ENCODE peak calls at places on chromosome 13, in four cellular contexts. One of them, this sample, is unnamed.

GRCh38 chr13:42477588-42478190 is 96.3 kb upstream of the TNFSF11 start:
- DNase-seq in HepG2: no peak
- DNase-seq in K562: no peak
- DNase-seq in GM12878: no peak
- DNase-seq in this sample: no peak

GRCh38 chr13:26482451-26483197 is 74.9 kb upstream of the WASF3 start:
- DNase-seq in GM12878: peak; percentile 23
- DNase-seq in HepG2: peak; percentile 61
- DNase-seq in K562: peak; percentile 66
- DNase-seq in this sample: peak; percentile 72

GRCh38 chr13:41496420-41497234 is 39.3 kb downstream of the RGCC start:
- DNase-seq in GM12878: no peak
- DNase-seq in K562: no peak
- DNase-seq in HepG2: no peak
- DNase-seq in this sample: no peak

GRCh38 chr13:94239135-94239534 is 240.3 kb downstream of the DCT start:
- DNase-seq in HepG2: no peak
- DNase-seq in GM12878: no peak
- DNase-seq in K562: no peak
- DNase-seq in this sample: no peak

GRCh38 chr13:113597386-113598080 is 13.0 kb downstream of the TFDP1 start:
- DNase-seq in K562: no peak
- DNase-seq in HepG2: no peak
- DNase-seq in GM12878: no peak
- DNase-seq in this sample: no peak

GRCh38 chr13:29954082-29955043 is 103.9 kb upstream of the UBL3 start:
- DNase-seq in GM12878: no peak
- DNase-seq in K562: no peak
- DNase-seq in HepG2: no peak
- DNase-seq in this sample: no peak

GRCh38 chr13:104976964-104977363 is 1558.5 kb downstream of the EFNB2 start:
- DNase-seq in GM12878: no peak
- DNase-seq in K562: no peak
- DNase-seq in HepG2: no peak
- DNase-seq in this sample: no peak

GRCh38 chr13:99380402-99380801 is 73.2 kb upstream of the GPR183 start:
- DNase-seq in HepG2: no peak
- DNase-seq in GM12878: no peak
- DNase-seq in K562: no peak
- DNase-seq in this sample: no peak

GRCh38 chr13:79287994-79288795 is 117.9 kb downstream of the RBM26 start:
- DNase-seq in HepG2: no peak
- DNase-seq in K562: no peak
- DNase-seq in GM12878: no peak
- DNase-seq in this sample: no peak

GRCh38 chr13:34748078-34748477 is 194.0 kb upstream of the NBEA start:
- DNase-seq in K562: no peak
- DNase-seq in HepG2: no peak
- DNase-seq in GM12878: no peak
- DNase-seq in this sample: no peak

GRCh38 chr13:35954207-35954560 is 177.0 kb downstream of the DCLK1 start:
- DNase-seq in HepG2: no peak
- DNase-seq in GM12878: no peak
- DNase-seq in K562: no peak
- DNase-seq in this sample: no peak

GRCh38 chr13:24899601-24900000 is 135.6 kb downstream of the RNF17 start:
- DNase-seq in GM12878: no peak
- DNase-seq in K562: no peak
- DNase-seq in HepG2: no peak
- DNase-seq in this sample: no peak

GRCh38 chr13:95438297-95438696 is 114.2 kb upstream of the CLDN10 start:
- DNase-seq in K562: no peak
- DNase-seq in HepG2: no peak
- DNase-seq in GM12878: no peak
- DNase-seq in this sample: no peak

GRCh38 chr13:111093634-111094033 is 21.5 kb upstream of the ARHGEF7 start:
- DNase-seq in K562: no peak
- DNase-seq in HepG2: no peak
- DNase-seq in GM12878: no peak
- DNase-seq in this sample: no peak

GRCh38 chr13:50485979-50486935 is 357.2 kb downstream of the DLEU7 start:
- DNase-seq in GM12878: no peak
- DNase-seq in K562: no peak
- DNase-seq in HepG2: no peak
- DNase-seq in this sample: no peak

GRCh38 chr13:21683034-21683733 is 12.3 kb downstream of the FGF9 start:
- DNase-seq in GM12878: no peak
- DNase-seq in HepG2: no peak
- DNase-seq in K562: no peak
- DNase-seq in this sample: no peak

GRCh38 chr13:43284162-43284561 is 260.8 kb downstream of the DNAJC15 start:
- DNase-seq in K562: no peak
- DNase-seq in HepG2: no peak
- DNase-seq in GM12878: no peak
- DNase-seq in this sample: no peak

GRCh38 chr13:59356607-59357006 is 807.1 kb downstream of the DIAPH3 start:
- DNase-seq in K562: no peak
- DNase-seq in GM12878: no peak
- DNase-seq in HepG2: no peak
- DNase-seq in this sample: no peak

GRCh38 chr13:97226013-97226412 is 3.9 kb downstream of the MBNL2 start:
- DNase-seq in K562: no peak
- DNase-seq in HepG2: no peak
- DNase-seq in GM12878: no peak
- DNase-seq in this sample: no peak

GRCh38 chr13:21033866-21034601 is 27.4 kb downstream of the LATS2 start:
- DNase-seq in HepG2: no peak
- DNase-seq in GM12878: no peak
- DNase-seq in K562: no peak
- DNase-seq in this sample: no peak

GRCh38 chr13:30088312-30088855 is 219.0 kb downstream of the KATNAL1 start:
- DNase-seq in K562: no peak
- DNase-seq in HepG2: no peak
- DNase-seq in GM12878: no peak
- DNase-seq in this sample: no peak

GRCh38 chr13:51822106-51822840 is 18.3 kb upstream of the DHRS12 start:
- DNase-seq in K562: no peak
- DNase-seq in GM12878: no peak
- DNase-seq in HepG2: no peak
- DNase-seq in this sample: no peak

GRCh38 chr13:25971499-25972145 is 80.2 kb downstream of the SHISA2 start:
- DNase-seq in K562: no peak
- DNase-seq in GM12878: no peak
- DNase-seq in HepG2: no peak
- DNase-seq in this sample: no peak

GRCh38 chr13:93066187-93066586 is 160.4 kb upstream of the GPC6 start:
- DNase-seq in GM12878: no peak
- DNase-seq in K562: no peak
- DNase-seq in HepG2: no peak
- DNase-seq in this sample: no peak

GRCh38 chr13:85541476-85541875 is 257.7 kb downstream of the SLITRK6 start:
- DNase-seq in K562: no peak
- DNase-seq in GM12878: no peak
- DNase-seq in HepG2: no peak
- DNase-seq in this sample: no peak

GRCh38 chr13:26010487-26011207 is 41.2 kb downstream of the SHISA2 start:
- DNase-seq in GM12878: no peak
- DNase-seq in HepG2: no peak
- DNase-seq in K562: no peak
- DNase-seq in this sample: no peak

GRCh38 chr13:103283451-103283820 is 217.2 kb upstream of the SLC10A2 start:
- DNase-seq in GM12878: no peak
- DNase-seq in HepG2: no peak
- DNase-seq in K562: no peak
- DNase-seq in this sample: no peak

GRCh38 chr13:21625366-21625765 is 21.4 kb upstream of the MICU2 start:
- DNase-seq in GM12878: no peak
- DNase-seq in K562: no peak
- DNase-seq in HepG2: peak; percentile 61
- DNase-seq in this sample: peak; percentile 21

DNA sequence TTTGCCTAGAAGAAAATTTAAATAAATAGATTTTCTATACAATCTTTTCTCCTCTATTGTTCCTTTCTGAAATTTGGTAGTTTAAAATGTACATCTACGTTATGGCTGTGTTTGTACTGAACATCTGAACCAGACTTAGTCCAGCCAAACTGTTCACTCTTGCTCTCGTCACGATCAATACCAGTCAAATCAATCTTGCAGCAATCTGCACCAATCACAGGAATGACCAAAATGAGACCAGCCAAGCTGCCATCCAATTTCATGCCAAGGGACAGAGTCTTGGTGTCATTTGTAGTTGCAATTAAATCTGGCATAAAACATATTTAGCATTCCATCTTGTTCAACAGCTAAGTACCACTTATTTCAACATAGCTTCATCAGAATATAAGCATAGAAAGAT is 156.6 kb downstream of the IRS2 start:
- DNase-seq in K562: no peak
- DNase-seq in HepG2: no peak
- DNase-seq in GM12878: no peak
- DNase-seq in this sample: no peak
- TF ChIP-seq SP1 in K562: no peak
- TF ChIP-seq SP1 in HepG2: no peak
- TF ChIP-seq SP1 in GM12878: no peak
- TF ChIP-seq SP1 in this sample: no peak

GRCh38 chr13:28586585-28587540 is 72.1 kb upstream of the POMP start:
- DNase-seq in GM12878: no peak
- DNase-seq in HepG2: no peak
- DNase-seq in K562: no peak
- DNase-seq in this sample: no peak
- TF ChIP-seq TARDBP in GM12878: no peak
- TF ChIP-seq TARDBP in HepG2: no peak
- TF ChIP-seq TARDBP in K562: no peak
- TF ChIP-seq TARDBP in this sample: no peak

DNA sequence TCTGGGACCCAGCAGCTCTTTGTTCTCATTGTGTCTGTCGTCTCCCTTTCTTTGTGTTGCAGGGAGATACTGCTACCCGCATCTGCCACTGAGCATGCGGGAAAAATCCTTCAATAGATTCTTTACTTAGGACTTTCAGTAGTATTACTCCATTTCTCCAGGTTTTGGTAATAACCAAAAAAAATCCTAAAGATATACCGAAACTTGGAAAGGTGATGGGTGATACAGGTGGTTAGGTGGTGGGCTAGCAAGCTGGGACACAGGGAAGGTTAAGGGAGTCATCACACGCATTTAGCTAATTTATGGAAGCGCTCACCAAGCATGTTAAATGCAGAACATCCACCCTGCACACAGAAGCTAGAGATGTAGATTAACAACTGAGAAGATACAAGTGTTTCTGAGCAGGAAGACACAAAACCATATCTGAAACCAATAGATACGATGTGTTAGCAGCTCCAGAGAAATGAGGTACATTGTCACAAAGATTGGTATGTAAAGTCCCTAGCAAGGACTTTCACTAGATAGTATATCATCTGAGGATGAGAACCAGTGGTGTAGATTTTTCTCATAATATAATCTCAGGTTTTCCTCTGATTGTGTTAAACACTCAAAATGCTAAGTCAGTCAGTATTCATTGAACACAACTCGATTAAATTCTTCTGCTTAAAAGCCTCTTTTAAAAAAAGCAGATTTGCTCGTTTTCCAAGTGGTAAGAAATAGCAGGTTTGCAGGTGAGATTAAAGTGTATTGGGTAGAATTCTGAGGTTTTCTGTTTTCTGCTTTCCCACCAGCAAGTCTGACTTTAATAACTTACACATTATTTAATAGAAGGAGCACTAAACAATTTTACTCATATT is 1.3 kb upstream of the SLAIN1 start:
- DNase-seq in HepG2: no peak
- DNase-seq in GM12878: no peak
- DNase-seq in K562: no peak
- DNase-seq in this sample: no peak
- TF ChIP-seq SP1 in HepG2: no peak
- TF ChIP-seq SP1 in GM12878: no peak
- TF ChIP-seq SP1 in K562: no peak
- TF ChIP-seq SP1 in this sample: no peak

GRCh38 chr13:28753208-28753892 is 34.6 kb upstream of the SLC46A3 start:
- DNase-seq in K562: no peak
- DNase-seq in HepG2: peak; percentile 75
- DNase-seq in GM12878: no peak
- DNase-seq in this sample: peak; percentile 24
- TF ChIP-seq TARDBP in K562: no peak
- TF ChIP-seq TARDBP in HepG2: no peak
- TF ChIP-seq TARDBP in GM12878: no peak
- TF ChIP-seq TARDBP in this sample: no peak

GRCh38 chr13:31240921-31241320 is 41.1 kb downstream of the B3GLCT start:
- DNase-seq in HepG2: no peak
- DNase-seq in K562: no peak
- DNase-seq in GM12878: no peak
- DNase-seq in this sample: no peak
- TF ChIP-seq SP1 in HepG2: no peak
- TF ChIP-seq SP1 in K562: no peak
- TF ChIP-seq SP1 in GM12878: no peak
- TF ChIP-seq SP1 in this sample: no peak

GRCh38 chr13:49410477-49410876 is 33.4 kb downstream of the CAB39L start:
- DNase-seq in K562: no peak
- DNase-seq in GM12878: no peak
- DNase-seq in HepG2: no peak
- DNase-seq in this sample: no peak

GRCh38 chr13:49404621-49405020 is 39.2 kb downstream of the CAB39L start:
- DNase-seq in K562: no peak
- DNase-seq in HepG2: no peak
- DNase-seq in GM12878: no peak
- DNase-seq in this sample: no peak

GRCh38 chr13:49409008-49409407 is 34.9 kb downstream of the CAB39L start:
- DNase-seq in HepG2: no peak
- DNase-seq in GM12878: no peak
- DNase-seq in K562: no peak
- DNase-seq in this sample: no peak

GRCh38 chr13:49410006-49410405 is 33.9 kb downstream of the CAB39L start:
- DNase-seq in HepG2: no peak
- DNase-seq in K562: no peak
- DNase-seq in GM12878: no peak
- DNase-seq in this sample: no peak

GRCh38 chr13:49407936-49408335 is 35.9 kb downstream of the CAB39L start:
- DNase-seq in GM12878: no peak
- DNase-seq in K562: no peak
- DNase-seq in HepG2: no peak
- DNase-seq in this sample: no peak
- TF ChIP-seq TARDBP in GM12878: no peak
- TF ChIP-seq TARDBP in K562: no peak
- TF ChIP-seq TARDBP in HepG2: no peak
- TF ChIP-seq TARDBP in this sample: no peak